ENCODE peak calls at places on chromosomes 4 and X, in seven cellular contexts. I, D, Z, E, N, S and U are unnamed samples.

GRCh38 chr4:132642196-132642817 is 506.8 kb upstream of the PCDH10 start:
- DNase-seq in D (peak; percentile 42), I (peak; percentile 44), E (no peak), Z (no peak), N (no peak), S (no peak), U (peak; percentile 26)

GRCh38 chr4:127313767-127314166 is 319.0 kb upstream of the INTU start:
- DNase-seq in N (no peak), I (no peak), S (no peak), E (no peak), D (no peak), Z (no peak), U (no peak)

GRCh38 chrX:34509394-34509793 is 147.7 kb downstream of the TMEM47 start:
- DNase-seq in I (no peak), S (no peak), D (no peak), E (no peak), N (no peak), Z (no peak), U (no peak)

GRCh38 chrX:116318672-116319071 is 117.7 kb upstream of the SLC6A14 start:
- DNase-seq in E (peak; percentile 4), Z (no peak), S (no peak), D (no peak), N (no peak), I (no peak), U (no peak)

GRCh38 chr4:154527308-154527707 is 22.9 kb downstream of the PLRG1 start:
- DNase-seq in Z (no peak), E (no peak), S (no peak), I (no peak), D (no peak), N (no peak), U (no peak)

GRCh38 chrX:69189972-69190371 is 24.7 kb upstream of the PJA1 start:
- DNase-seq in Z (no peak), E (no peak), N (peak; percentile 65), I (no peak), D (no peak), S (no peak), U (no peak)

GRCh38 chr4:1242506-1243450 is 6.2 kb downstream of the CTBP1 start:
- DNase-seq in Z (no peak), E (no peak), S (no peak), N (no peak), I (no peak), D (no peak), U (no peak)

GRCh38 chr4:46442963-46443362 is 53.0 kb upstream of the GABRA2 start:
- DNase-seq in N (no peak), S (no peak), Z (no peak), E (no peak), I (no peak), D (no peak), U (no peak)

GRCh38 chr4:1402516-1403101 is 3.6 kb downstream of the NKX1-1 start:
- DNase-seq in Z (no peak), N (no peak), I (no peak), D (no peak), S (no peak), E (no peak), U (no peak)

GRCh38 chr4:2787230-2788100 is 5.4 kb upstream of the SH3BP2 start:
- DNase-seq in D (no peak), E (no peak), S (peak; percentile 72), I (no peak), Z (no peak), N (peak; percentile 62), U (peak; percentile 83)

GRCh38 chrX:78650906-78651437 is 8.2 kb downstream of the RTL3 start:
- DNase-seq in I (no peak), S (no peak), Z (peak; percentile 91), D (no peak), E (no peak), N (no peak), U (no peak)

GRCh38 chrX:31228909-31229308 is 157.1 kb upstream of the FTHL17 start:
- DNase-seq in D (no peak), Z (no peak), S (no peak), I (no peak), N (no peak), E (no peak), U (peak; percentile 48)

GRCh38 chr4:2292679-2293108 is 30.8 kb upstream of the MXD4 start:
- DNase-seq in S (no peak), Z (peak; percentile 82), E (no peak), I (no peak), N (no peak), D (no peak), U (no peak)

GRCh38 chr4:34281826-34282225 is 1962.5 kb downstream of the ARAP2 start:
- DNase-seq in I (no peak), E (no peak), N (no peak), Z (no peak), D (no peak), S (no peak), U (no peak)

GRCh38 chr4:123856689-123857545 is 460.3 kb downstream of the SPRY1 start:
- DNase-seq in D (peak; percentile 20), S (no peak), N (peak; percentile 72), E (no peak), I (peak; percentile 61), Z (peak; percentile 44), U (no peak)
- TF ChIP-seq CTCF in D (peak; percentile 10), S (no peak), N (peak; percentile 22), E (no peak), I (no peak), Z (peak; percentile 23), U (no peak)

GRCh38 chr4:40737882-40738281 is 11.9 kb upstream of the NSUN7 start:
- DNase-seq in E (no peak), I (no peak), Z (no peak), S (no peak), D (no peak), N (no peak), U (no peak)

GRCh38 chr4:40733752-40734151 is 16.0 kb upstream of the NSUN7 start:
- DNase-seq in S (no peak), Z (no peak), E (no peak), I (no peak), D (no peak), N (no peak), U (no peak)

GRCh38 chr4:40739347-40739746 is 10.4 kb upstream of the NSUN7 start:
- DNase-seq in D (no peak), I (no peak), E (no peak), N (no peak), Z (no peak), S (no peak), U (no peak)

GRCh38 chr4:40734497-40734896 is 15.3 kb upstream of the NSUN7 start:
- DNase-seq in D (no peak), E (no peak), N (no peak), I (no peak), S (no peak), Z (no peak), U (no peak)

GRCh38 chr4:40736910-40737309 is 12.8 kb upstream of the NSUN7 start:
- DNase-seq in I (no peak), D (no peak), S (no peak), E (no peak), N (no peak), Z (peak; percentile 54), U (peak; percentile 55)
- TF ChIP-seq CTCF in I (no peak), D (peak; percentile 12), S (no peak), E (peak; percentile 35), N (no peak), Z (peak; percentile 57), U (peak; percentile 37)

DNA sequence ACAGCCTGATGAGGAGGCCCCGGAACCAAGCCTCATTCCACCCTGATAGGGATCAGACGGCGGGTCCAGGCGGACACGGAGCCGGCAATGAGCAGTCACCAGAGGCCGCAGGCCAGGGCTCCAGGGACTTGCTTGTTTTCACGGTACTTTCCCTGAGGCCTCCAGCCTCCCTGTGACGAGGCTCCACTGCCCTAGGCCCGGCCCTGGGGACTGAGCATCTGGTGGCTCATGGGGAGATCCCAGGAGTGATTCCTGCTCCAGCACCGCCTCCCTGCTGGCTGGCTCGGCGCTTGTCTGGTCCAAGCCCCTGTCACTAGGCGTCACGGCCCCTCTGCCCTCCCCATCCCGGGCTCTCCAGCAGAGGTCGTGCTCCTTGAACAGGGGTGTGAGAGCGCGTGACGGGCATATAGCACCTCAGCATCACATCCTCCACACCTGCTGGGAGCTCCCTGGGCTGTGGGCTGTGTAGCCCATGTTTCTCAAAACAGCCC is 14.1 kb downstream of the HTRA3 start:
- DNase-seq in D (no peak), N (peak; percentile 54), S (no peak), Z (no peak), I (no peak), E (no peak), U (no peak)
- TF ChIP-seq CTCF in D (no peak), N (no peak), S (no peak), Z (no peak), I (no peak), E (no peak), U (no peak)

GRCh38 chr4:36386691-36387090 is 105.3 kb downstream of the DTHD1 start:
- DNase-seq in E (no peak), D (no peak), I (no peak), S (no peak), N (no peak), Z (no peak), U (no peak)
- TF ChIP-seq CTCF in E (no peak), D (no peak), I (no peak), S (no peak), N (no peak), Z (no peak), U (no peak)

GRCh38 chr4:23884261-23884660 is 5.6 kb downstream of the PPARGC1A start:
- DNase-seq in E (no peak), I (no peak), Z (no peak), D (no peak), S (no peak), N (no peak), U (no peak)

GRCh38 chr4:23882976-23883531 is 6.8 kb downstream of the PPARGC1A start:
- DNase-seq in I (no peak), D (no peak), S (no peak), Z (no peak), E (no peak), N (no peak), U (no peak)

GRCh38 chr4:23881052-23881501 is 8.8 kb downstream of the PPARGC1A start:
- DNase-seq in N (no peak), Z (no peak), I (no peak), E (no peak), S (no peak), D (no peak), U (no peak)

GRCh38 chr4:23878912-23879732 is 10.7 kb downstream of the PPARGC1A start:
- DNase-seq in E (no peak), S (no peak), I (no peak), N (no peak), Z (no peak), D (no peak), U (no peak)

GRCh38 chr4:23881674-23882337 is 8.0 kb downstream of the PPARGC1A start:
- DNase-seq in N (no peak), E (no peak), Z (no peak), S (no peak), D (no peak), I (no peak), U (no peak)
- TF ChIP-seq CTCF in N (no peak), E (no peak), Z (peak; percentile 2), S (no peak), D (no peak), I (no peak), U (no peak)

GRCh38 chr4:185754961-185755360 is 57.0 kb downstream of the SORBS2 start:
- DNase-seq in I (no peak), D (no peak), S (no peak), N (no peak), E (no peak), Z (no peak), U (no peak)
- TF ChIP-seq CTCF in I (no peak), D (no peak), S (no peak), N (no peak), E (no peak), Z (no peak), U (no peak)

GRCh38 chr4:108890491-108890890 is 127.6 kb upstream of the ETNPPL start:
- DNase-seq in S (no peak), I (no peak), N (no peak), E (no peak), Z (no peak), D (no peak), U (no peak)
- TF ChIP-seq CTCF in S (no peak), I (no peak), N (no peak), E (no peak), Z (no peak), D (no peak), U (no peak)